ENCODE peak calls at places on chromosomes 5 and 9, in five cellular contexts. One of them, this sample, is unnamed. For H3K4me1, the result is how much of the 10 kb centered on the place peaks cover.

GRCh38 chr9:97176206-97176605 is 131.3 kb upstream of the CCDC180 start:
- DNase-seq in PC-3: peak
- DNase-seq in tibial nerve: no peak
- DNase-seq in heart left ventricle: no peak
- DNase-seq in body of pancreas: no peak
- DNase-seq in this sample: no peak

GRCh38 chr5:106827061-106827460 is 843.7 kb downstream of the EFNA5 start:
- DNase-seq in PC-3: no peak
- DNase-seq in tibial nerve: no peak
- DNase-seq in heart left ventricle: no peak
- DNase-seq in body of pancreas: no peak
- DNase-seq in this sample: no peak

GRCh38 chr5:170623576-170624181 is 119.9 kb downstream of the KCNIP1 start:
- DNase-seq in PC-3: peak
- DNase-seq in tibial nerve: no peak
- DNase-seq in heart left ventricle: peak
- DNase-seq in body of pancreas: peak
- DNase-seq in this sample: no peak

GRCh38 chr9:36191290-36191645 is 547 bp downstream of the CLTA start:
- DNase-seq in PC-3: no peak
- DNase-seq in tibial nerve: no peak
- DNase-seq in heart left ventricle: no peak
- DNase-seq in body of pancreas: no peak
- DNase-seq in this sample: no peak

GRCh38 chr5:80185095-80185494 is 70.8 kb downstream of the SERINC5 start:
- DNase-seq in PC-3: no peak
- DNase-seq in tibial nerve: no peak
- DNase-seq in heart left ventricle: no peak
- DNase-seq in body of pancreas: no peak
- DNase-seq in this sample: no peak

GRCh38 chr5:57037355-57037754 is 85.4 kb upstream of the MIER3 start:
- DNase-seq in PC-3: no peak
- DNase-seq in tibial nerve: no peak
- DNase-seq in heart left ventricle: no peak
- DNase-seq in body of pancreas: no peak
- DNase-seq in this sample: no peak

GRCh38 chr5:134088291-134088690 is 26.2 kb upstream of the TCF7 start:
- DNase-seq in PC-3: no peak
- DNase-seq in tibial nerve: no peak
- DNase-seq in heart left ventricle: no peak
- DNase-seq in body of pancreas: no peak
- DNase-seq in this sample: no peak

GRCh38 chr9:69307446-69308216 is 17.4 kb upstream of the ENTREP1 start:
- DNase-seq in PC-3: no peak
- DNase-seq in tibial nerve: no peak
- DNase-seq in heart left ventricle: no peak
- DNase-seq in body of pancreas: no peak
- DNase-seq in this sample: no peak

GRCh38 chr5:8013951-8014844 is 145.2 kb downstream of the MTRR start:
- DNase-seq in PC-3: peak
- DNase-seq in tibial nerve: no peak
- DNase-seq in heart left ventricle: no peak
- DNase-seq in body of pancreas: no peak
- DNase-seq in this sample: no peak

GRCh38 chr5:142960309-142960696 is 190.1 kb downstream of the ARHGAP26 start:
- DNase-seq in PC-3: peak
- DNase-seq in tibial nerve: no peak
- DNase-seq in heart left ventricle: no peak
- DNase-seq in body of pancreas: no peak
- DNase-seq in this sample: no peak

GRCh38 chr9:124635285-124635684 is 128.1 kb upstream of the NR5A1 start:
- DNase-seq in PC-3: no peak
- DNase-seq in tibial nerve: no peak
- DNase-seq in heart left ventricle: no peak
- DNase-seq in body of pancreas: no peak
- DNase-seq in this sample: no peak

GRCh38 chr9:88809371-88809770 is 181.9 kb upstream of the S1PR3 start:
- DNase-seq in PC-3: no peak
- DNase-seq in tibial nerve: no peak
- DNase-seq in heart left ventricle: peak
- DNase-seq in body of pancreas: no peak
- DNase-seq in this sample: peak

GRCh38 chr5:5313081-5313736 is 109.3 kb upstream of the ICE1 start:
- DNase-seq in PC-3: peak
- DNase-seq in tibial nerve: no peak
- DNase-seq in heart left ventricle: no peak
- DNase-seq in body of pancreas: no peak
- DNase-seq in this sample: no peak

GRCh38 chr9:136305822-136306690 is 2.2 kb upstream of the CCDC187 start:
- DNase-seq in PC-3: no peak
- DNase-seq in tibial nerve: no peak
- DNase-seq in heart left ventricle: no peak
- DNase-seq in body of pancreas: no peak
- DNase-seq in this sample: no peak

GRCh38 chr5:124612023-124612422 is 134.4 kb downstream of the ZNF608 start:
- DNase-seq in PC-3: no peak
- DNase-seq in tibial nerve: no peak
- DNase-seq in heart left ventricle: no peak
- DNase-seq in body of pancreas: no peak
- DNase-seq in this sample: no peak

GRCh38 chr5:143781993-143782520 is 29.9 kb upstream of the HMHB1 start:
- DNase-seq in PC-3: no peak
- DNase-seq in tibial nerve: no peak
- DNase-seq in heart left ventricle: no peak
- DNase-seq in body of pancreas: no peak
- DNase-seq in this sample: no peak

GRCh38 chr9:3794005-3794404 is 268.2 kb upstream of the RFX3 start:
- DNase-seq in PC-3: peak
- DNase-seq in tibial nerve: no peak
- DNase-seq in heart left ventricle: no peak
- DNase-seq in body of pancreas: no peak
- DNase-seq in this sample: no peak

GRCh38 chr9:109574061-109574882 is 76.2 kb upstream of the PTPN3 start:
- DNase-seq in PC-3: peak
- DNase-seq in tibial nerve: no peak
- DNase-seq in heart left ventricle: no peak
- DNase-seq in body of pancreas: peak
- DNase-seq in this sample: no peak

GRCh38 chr5:80076131-80077101 is 41.3 kb downstream of the THBS4 start:
- DNase-seq in PC-3: no peak
- DNase-seq in tibial nerve: no peak
- DNase-seq in heart left ventricle: no peak
- DNase-seq in body of pancreas: no peak
- DNase-seq in this sample: peak

GRCh38 chr5:105530716-105531261 is 1968.2 kb upstream of the NUDT12 start:
- DNase-seq in PC-3: no peak
- DNase-seq in tibial nerve: no peak
- DNase-seq in heart left ventricle: no peak
- DNase-seq in body of pancreas: no peak
- DNase-seq in this sample: no peak

GRCh38 chr5:180313677-180314076 is 21.8 kb upstream of the MAPK9 start:
- DNase-seq in PC-3: peak
- DNase-seq in tibial nerve: no peak
- DNase-seq in heart left ventricle: peak
- DNase-seq in body of pancreas: no peak
- DNase-seq in this sample: no peak

GRCh38 chr5:27266184-27266583 is 227.8 kb upstream of the CDH9 start:
- DNase-seq in PC-3: no peak
- DNase-seq in tibial nerve: no peak
- DNase-seq in heart left ventricle: no peak
- DNase-seq in body of pancreas: no peak
- DNase-seq in this sample: no peak

GRCh38 chr5:173926359-173926758 is 38.2 kb downstream of the CPEB4 start:
- DNase-seq in PC-3: peak
- DNase-seq in tibial nerve: no peak
- DNase-seq in heart left ventricle: no peak
- DNase-seq in body of pancreas: peak
- DNase-seq in this sample: no peak

GRCh38 chr9:109652971-109653370 is 127.0 kb upstream of the PALM2AKAP2 start:
- DNase-seq in PC-3: peak
- DNase-seq in tibial nerve: no peak
- DNase-seq in heart left ventricle: peak
- DNase-seq in body of pancreas: no peak
- DNase-seq in this sample: no peak

GRCh38 chr5:139871624-139872023 is 76.0 kb downstream of the PSD2 start:
- DNase-seq in PC-3: no peak
- DNase-seq in tibial nerve: no peak
- DNase-seq in heart left ventricle: no peak
- DNase-seq in body of pancreas: no peak
- DNase-seq in this sample: no peak

GRCh38 chr5:14008819-14009311 is 64.4 kb upstream of the DNAH5 start:
- DNase-seq in PC-3: peak
- DNase-seq in tibial nerve: no peak
- DNase-seq in heart left ventricle: no peak
- DNase-seq in body of pancreas: peak
- DNase-seq in this sample: no peak

DNA sequence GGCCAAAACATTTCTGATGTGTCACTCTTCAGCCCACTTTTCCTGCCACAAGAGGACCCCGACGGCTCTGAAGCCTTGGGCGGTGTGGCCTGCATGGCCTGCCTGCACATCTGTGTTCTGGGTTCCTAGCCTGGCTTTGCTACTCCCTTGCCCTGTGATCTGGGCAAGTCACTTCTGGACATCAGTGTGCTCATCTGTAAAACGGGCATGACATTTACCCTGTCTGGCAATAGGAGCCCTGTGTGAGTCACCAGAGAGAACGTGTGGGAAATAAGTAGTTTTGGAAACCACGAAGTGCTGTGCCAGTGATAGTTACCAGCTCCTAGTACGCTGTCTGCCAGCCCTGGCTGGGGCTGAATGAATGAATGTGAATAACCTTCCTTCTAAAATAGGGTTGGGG is 90.8 kb downstream of the MACROH2A1 start:
- DNase-seq in PC-3: peak
- DNase-seq in tibial nerve: no peak
- DNase-seq in heart left ventricle: no peak
- DNase-seq in body of pancreas: no peak
- DNase-seq in this sample: no peak
- H3K4me1 ChIP-seq in PC-3: under half
- H3K4me1 ChIP-seq in tibial nerve: under half
- H3K4me1 ChIP-seq in heart left ventricle: under half
- H3K4me1 ChIP-seq in body of pancreas: under half
- H3K4me1 ChIP-seq in this sample: under half

GRCh38 chr5:149708981-149709594 is 21.0 kb upstream of the PPARGC1B start:
- DNase-seq in PC-3: no peak
- DNase-seq in tibial nerve: no peak
- DNase-seq in heart left ventricle: no peak
- DNase-seq in body of pancreas: no peak
- DNase-seq in this sample: no peak

GRCh38 chr5:149707097-149707496 is 23.0 kb upstream of the PPARGC1B start:
- DNase-seq in PC-3: no peak
- DNase-seq in tibial nerve: no peak
- DNase-seq in heart left ventricle: no peak
- DNase-seq in body of pancreas: no peak
- DNase-seq in this sample: no peak

GRCh38 chr5:149712439-149713147 is 17.5 kb upstream of the PPARGC1B start:
- DNase-seq in PC-3: no peak
- DNase-seq in tibial nerve: no peak
- DNase-seq in heart left ventricle: no peak
- DNase-seq in body of pancreas: no peak
- DNase-seq in this sample: no peak

GRCh38 chr5:149711338-149711737 is 18.8 kb upstream of the PPARGC1B start:
- DNase-seq in PC-3: no peak
- DNase-seq in tibial nerve: no peak
- DNase-seq in heart left ventricle: peak
- DNase-seq in body of pancreas: no peak
- DNase-seq in this sample: no peak

DNA sequence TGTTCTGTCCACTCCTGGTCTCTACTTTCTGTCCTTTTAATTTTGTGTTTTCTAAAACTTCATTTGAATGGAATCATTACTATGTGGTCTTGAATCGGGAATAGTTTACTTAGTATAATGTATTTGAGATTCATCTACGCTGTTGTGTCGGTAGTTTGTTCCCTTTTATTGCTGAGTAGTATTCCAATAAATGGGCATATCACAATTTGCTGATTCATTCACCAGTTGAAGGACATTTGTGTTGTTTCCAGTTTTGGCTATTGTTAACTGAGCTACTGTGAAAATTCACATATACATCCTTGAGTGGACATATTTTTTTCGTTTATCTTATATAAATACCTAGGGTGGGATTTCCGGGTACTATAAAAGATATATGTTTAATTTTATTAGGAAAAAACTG is 19.5 kb upstream of the PPARGC1B start:
- DNase-seq in PC-3: no peak
- DNase-seq in tibial nerve: no peak
- DNase-seq in heart left ventricle: no peak
- DNase-seq in body of pancreas: no peak
- DNase-seq in this sample: no peak
- TF ChIP-seq CTCF in PC-3: no peak
- TF ChIP-seq CTCF in tibial nerve: no peak
- TF ChIP-seq CTCF in heart left ventricle: no peak
- TF ChIP-seq CTCF in body of pancreas: no peak
- TF ChIP-seq CTCF in this sample: no peak

GRCh38 chr5:136031713-136032112 is 2.9 kb downstream of the TGFBI start:
- DNase-seq in PC-3: no peak
- DNase-seq in tibial nerve: no peak
- DNase-seq in heart left ventricle: no peak
- DNase-seq in body of pancreas: no peak
- DNase-seq in this sample: no peak

GRCh38 chr5:136033848-136034247 is 5.1 kb downstream of the TGFBI start:
- DNase-seq in PC-3: no peak
- DNase-seq in tibial nerve: no peak
- DNase-seq in heart left ventricle: no peak
- DNase-seq in body of pancreas: no peak
- DNase-seq in this sample: no peak

GRCh38 chr5:136034492-136034891 is 5.7 kb downstream of the TGFBI start:
- DNase-seq in PC-3: no peak
- DNase-seq in tibial nerve: no peak
- DNase-seq in heart left ventricle: no peak
- DNase-seq in body of pancreas: no peak
- DNase-seq in this sample: no peak

GRCh38 chr5:136032564-136032963 is 3.8 kb downstream of the TGFBI start:
- DNase-seq in PC-3: peak
- DNase-seq in tibial nerve: peak
- DNase-seq in heart left ventricle: no peak
- DNase-seq in body of pancreas: no peak
- DNase-seq in this sample: no peak

DNA sequence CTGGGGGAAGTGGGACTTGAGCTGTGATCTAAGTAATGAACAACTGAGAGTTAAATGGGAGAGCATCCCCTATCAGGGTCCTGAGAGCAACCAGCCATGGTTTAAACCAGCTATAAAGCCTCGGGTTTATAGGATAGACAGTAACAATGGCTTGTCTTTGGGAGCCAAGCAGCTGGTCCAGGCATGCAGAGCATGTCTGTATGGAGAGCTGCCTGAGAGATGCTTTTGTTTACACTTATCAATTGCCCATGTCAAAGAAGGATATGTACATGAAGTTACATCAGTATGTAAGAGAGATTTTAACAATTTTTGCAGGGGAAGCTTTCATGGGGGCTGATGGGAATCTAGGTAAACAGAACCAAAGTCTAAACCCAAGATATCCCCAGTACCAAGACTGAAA is 4.5 kb downstream of the TGFBI start:
- DNase-seq in PC-3: no peak
- DNase-seq in tibial nerve: no peak
- DNase-seq in heart left ventricle: no peak
- DNase-seq in body of pancreas: no peak
- DNase-seq in this sample: no peak
- H3K4me1 ChIP-seq in PC-3: under half
- H3K4me1 ChIP-seq in tibial nerve: under half
- H3K4me1 ChIP-seq in heart left ventricle: under half
- H3K4me1 ChIP-seq in body of pancreas: under half
- H3K4me1 ChIP-seq in this sample: under half

GRCh38 chr5:120532835-120533234 is 68.7 kb downstream of the PRR16 start:
- DNase-seq in PC-3: no peak
- DNase-seq in tibial nerve: no peak
- DNase-seq in heart left ventricle: no peak
- DNase-seq in body of pancreas: no peak
- DNase-seq in this sample: no peak
- TF ChIP-seq CTCF in PC-3: no peak
- TF ChIP-seq CTCF in tibial nerve: no peak
- TF ChIP-seq CTCF in heart left ventricle: peak
- TF ChIP-seq CTCF in body of pancreas: no peak
- TF ChIP-seq CTCF in this sample: no peak